ENCODE peak calls at places on chromosomes 11 and 22, in four cellular contexts. I is IMR-90, V is K562, L is GM12878. N is an unnamed sample.

GRCh38 chr22:47200273-47201051 is 438.0 kb downstream of the TBC1D22A start:
- DNase-seq in I (no peak), L (no peak), V (no peak), N (no peak)

GRCh38 chr22:42939941-42940653 is 74.9 kb downstream of the PACSIN2 start:
- DNase-seq in I (peak), V (no peak), L (no peak), N (peak)

GRCh38 chr11:68365943-68366435 is 53.6 kb downstream of the LRP5 start:
- DNase-seq in I (no peak), L (no peak), V (no peak), N (no peak)

GRCh38 chr11:128522943-128523518 is 64.3 kb downstream of the ETS1 start:
- DNase-seq in V (no peak), I (no peak), L (no peak), N (no peak)

GRCh38 chr11:377174-377865 is 8.0 kb downstream of the B4GALNT4 start:
- DNase-seq in L (no peak), I (no peak), V (no peak), N (no peak)

GRCh38 chr22:32696089-32696488 is 105.4 kb upstream of the TIMP3 start:
- DNase-seq in I (no peak), L (no peak), V (no peak), N (no peak)

GRCh38 chr11:94885133-94885532 is 88.2 kb downstream of the CWC15 start:
- DNase-seq in L (peak), I (no peak), V (no peak), N (no peak)

GRCh38 chr22:50089231-50090140 is at the start of gene MOV10L1:
- DNase-seq in I (no peak), L (no peak), V (peak), N (peak)

GRCh38 chr11:103637250-103637649 is 399.2 kb upstream of the DDI1 start:
- DNase-seq in L (no peak), V (no peak), I (peak), N (peak)

GRCh38 chr11:122634507-122634906 is 21.0 kb upstream of the UBASH3B start:
- DNase-seq in L (no peak), V (no peak), I (peak), N (no peak)

GRCh38 chr11:77661670-77662069 is 24.1 kb upstream of the CLNS1A start:
- DNase-seq in L (no peak), I (no peak), V (no peak), N (no peak)

GRCh38 chr22:36220457-36220921 is 18.8 kb downstream of the APOL2 start:
- DNase-seq in L (no peak), V (no peak), I (peak), N (peak)
- H3K9ac ChIP-seq in L (no peak), V (no peak), I (no peak), N (no peak)

GRCh38 chr11:9688716-9689511 is 25.0 kb downstream of the SWAP70 start:
- DNase-seq in L (peak), V (no peak), I (peak), N (peak)
- TF ChIP-seq FOS in L (no peak), V (no peak), I (no peak), N (peak)

GRCh38 chr22:26674211-26675190 is 17.1 kb downstream of the MIAT start:
- DNase-seq in L (peak), I (no peak), V (no peak), N (no peak)
- H3K9ac ChIP-seq in L (peak), I (no peak), V (peak), N (no peak)

GRCh38 chr11:88405853-88406252 is 68.3 kb upstream of the CTSC start:
- DNase-seq in V (no peak), L (no peak), I (no peak), N (no peak)

GRCh38 chr11:88402784-88403183 is 65.2 kb upstream of the CTSC start:
- DNase-seq in I (peak), V (no peak), L (no peak), N (no peak)

GRCh38 chr11:88404363-88404762 is 66.8 kb upstream of the CTSC start:
- DNase-seq in L (no peak), I (no peak), V (no peak), N (no peak)

GRCh38 chr11:88406871-88407270 is 69.3 kb upstream of the CTSC start:
- DNase-seq in V (no peak), L (no peak), I (no peak), N (no peak)

DNA sequence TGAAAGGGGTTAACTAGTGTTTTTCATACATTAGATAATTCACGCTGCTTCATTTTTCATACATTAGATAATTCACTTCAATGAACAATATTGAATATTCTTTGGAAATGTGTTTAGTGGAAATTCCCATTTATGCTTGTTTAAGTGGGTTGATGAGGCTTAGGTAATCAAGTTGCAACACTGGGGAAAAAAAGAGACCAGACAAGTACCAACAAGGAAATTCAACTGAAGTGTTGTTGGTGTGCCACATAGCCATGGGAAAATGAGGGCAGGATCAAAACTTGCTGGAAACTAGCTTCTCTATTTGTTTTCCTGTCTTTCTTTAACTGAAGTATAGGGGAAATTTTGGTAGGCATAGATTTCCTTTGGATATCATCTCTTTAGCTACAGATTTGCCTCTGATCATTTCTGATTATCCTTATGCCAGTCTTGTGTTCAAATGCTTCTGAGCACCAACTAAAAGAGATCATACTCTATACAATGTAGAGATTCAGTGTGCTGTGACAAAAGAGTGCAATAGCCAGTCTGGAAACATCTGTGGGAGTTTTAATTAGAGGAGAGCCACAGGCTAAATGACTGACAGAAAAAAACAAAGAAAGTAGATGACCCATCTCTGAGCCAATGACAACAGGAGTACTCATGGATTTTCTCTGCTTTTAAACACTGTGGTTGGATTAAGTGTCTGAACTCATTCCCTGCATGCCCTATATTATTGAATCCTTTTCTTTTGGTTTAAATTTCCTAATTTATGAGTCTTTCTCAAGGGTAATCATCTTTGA is 67.6 kb upstream of the CTSC start:
- DNase-seq in L (no peak), V (no peak), I (no peak), N (no peak)
- TF ChIP-seq FOS in L (no peak), V (no peak), I (no peak), N (no peak)

DNA sequence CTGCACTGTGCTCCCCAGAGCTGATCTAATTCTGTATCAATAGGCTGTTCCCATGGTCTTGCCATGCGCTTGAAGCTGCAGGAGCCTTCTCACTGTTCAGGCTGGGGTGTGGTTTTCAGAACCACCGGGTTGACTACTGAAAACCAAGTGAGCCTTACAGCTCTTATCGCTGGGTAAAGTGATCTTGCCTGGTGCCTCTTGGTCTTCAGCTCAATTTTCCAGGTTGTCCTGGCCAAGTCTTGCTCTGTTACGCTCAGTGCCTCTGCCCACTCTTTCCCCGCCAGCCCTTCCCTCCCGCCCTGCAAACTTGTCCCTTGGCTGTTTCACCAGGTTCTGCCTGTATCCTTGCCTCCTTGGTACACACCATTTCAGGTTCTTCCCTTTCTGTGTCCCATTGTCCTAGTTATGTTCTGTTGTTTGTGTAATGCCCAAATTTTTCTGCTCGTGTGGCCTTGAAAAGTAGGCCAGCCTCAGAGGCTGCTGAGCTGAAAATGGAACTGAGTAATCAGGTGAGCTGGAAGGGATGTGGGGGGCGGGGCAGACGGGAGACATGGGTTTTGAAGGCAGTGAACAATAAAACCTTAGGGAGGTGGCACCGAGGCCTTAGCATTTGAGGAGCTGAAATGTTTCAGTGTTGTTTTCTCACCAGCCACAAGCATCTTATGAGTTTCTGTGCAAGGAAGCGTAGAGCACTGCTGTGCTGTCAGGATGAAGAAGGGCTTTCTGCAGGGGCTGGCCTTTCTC is 11.2 kb downstream of the PEX26 start:
- DNase-seq in V (no peak), I (no peak), L (peak), N (no peak)
- H3K9ac ChIP-seq in V (no peak), I (no peak), L (peak), N (no peak)

GRCh38 chr11:3204141-3205015 is 14.2 kb downstream of the MRGPRG start:
- DNase-seq in V (no peak), L (no peak), I (no peak), N (no peak)

GRCh38 chr11:3201677-3202181 is 16.9 kb downstream of the MRGPRG start:
- DNase-seq in L (no peak), I (no peak), V (no peak), N (no peak)

GRCh38 chr11:3202759-3203158 is 15.9 kb downstream of the MRGPRG start:
- DNase-seq in I (no peak), L (no peak), V (no peak), N (no peak)

GRCh38 chr11:3202305-3202704 is 16.3 kb downstream of the MRGPRG start:
- DNase-seq in I (no peak), V (no peak), L (no peak), N (no peak)

DNA sequence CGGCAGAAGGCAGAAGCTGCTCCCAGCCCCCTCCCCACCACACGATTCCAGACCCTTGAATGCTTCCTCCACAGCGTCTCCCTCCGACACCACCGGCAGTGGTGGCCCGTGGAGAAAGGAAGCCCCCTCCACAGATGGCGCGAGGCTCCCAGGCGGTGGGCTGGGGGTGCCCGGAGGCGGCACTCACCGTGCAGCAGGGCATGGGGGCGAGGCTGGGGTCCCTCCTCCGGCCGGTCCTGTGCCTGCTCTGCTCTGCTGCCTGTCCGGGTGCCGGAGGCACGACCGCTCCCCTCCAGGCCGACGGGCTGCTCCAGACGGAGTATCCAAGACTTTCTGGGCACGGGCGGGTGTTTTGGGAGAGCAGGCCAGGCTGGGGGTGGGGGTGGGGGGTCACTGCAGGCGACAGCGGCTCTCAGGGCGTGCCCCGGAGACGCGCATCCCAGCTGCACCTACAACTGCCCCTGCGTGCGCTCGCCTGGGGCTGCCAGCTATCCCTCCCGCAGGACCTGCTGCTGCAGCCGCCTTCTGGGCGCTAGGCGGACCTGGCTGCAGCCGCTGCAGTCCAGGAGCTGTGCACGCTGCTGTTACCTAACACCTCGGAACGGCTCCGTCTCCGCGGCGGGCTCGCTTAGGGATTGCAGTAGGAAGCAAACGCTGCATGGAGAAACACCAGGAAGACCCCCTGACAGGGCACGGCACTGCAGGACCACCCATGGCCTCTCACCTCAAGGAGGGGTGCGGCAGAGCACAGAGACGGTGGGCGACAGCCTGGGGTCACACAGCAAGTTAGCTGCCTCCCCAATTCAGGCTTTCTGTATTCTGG is 15.2 kb downstream of the MRGPRG start:
- DNase-seq in I (no peak), L (no peak), V (no peak), N (no peak)
- TF ChIP-seq FOS in I (no peak), L (no peak), V (no peak), N (no peak)

GRCh38 chr22:39458443-39459083 is 1.8 kb downstream of the MGAT3 start:
- DNase-seq in L (no peak), I (no peak), V (no peak), N (no peak)
- H3K9ac ChIP-seq in L (peak), I (no peak), V (peak), N (no peak)

GRCh38 chr11:102347526-102348331 is 715 bp downstream of the BIRC2 start:
- DNase-seq in V (peak), L (no peak), I (peak), N (peak)
- TF ChIP-seq FOS in V (no peak), L (no peak), I (no peak), N (no peak)